ENCODE peak calls at places on chromosomes 1 and 21, in nine cellular contexts. D is GM12878, P is ovary, A is foreskin fibroblast, O is WTC11, S is left ventricle myocardium inferior, T is PC-3, R is HCT116, I is fibroblast of pulmonary artery. V is an unnamed sample.
A peak's percentile ranks its signal among the peaks of the same experiment; 100 is the strongest.

GRCh38 chr1:160963521-160963920 is 8.9 kb upstream of the ITLN2 start:
- DNase-seq in D (no peak), P (no peak), A (no peak), O (no peak), S (no peak), T (no peak), R (no peak), I (no peak), V (no peak)

GRCh38 chr1:119286587-119287181 is 81.9 kb upstream of the HAO2 start:
- DNase-seq in D (no peak), P (no peak), A (no peak), O (peak; percentile 65), S (no peak), T (peak; percentile 74), R (peak; percentile 31), I (peak; percentile 33), V (peak; percentile 62)

GRCh38 chr21:43906585-43907370 is 41.8 kb downstream of the AGPAT3 start:
- DNase-seq in D (no peak), P (no peak), A (no peak), O (no peak), S (no peak), T (no peak), R (no peak), I (no peak), V (no peak)

GRCh38 chr1:77282866-77283539 is 1.2 kb downstream of the AK5 start:
- DNase-seq in D (no peak), P (no peak), A (no peak), O (peak; percentile 73), S (no peak), T (no peak), R (no peak), I (no peak), V (peak; percentile 10)

GRCh38 chr1:98355656-98356384 is 305.7 kb upstream of the SNX7 start:
- DNase-seq in D (no peak), P (no peak), A (peak; percentile 51), O (no peak), S (no peak), T (peak; percentile 74), R (no peak), I (no peak), V (no peak)

GRCh38 chr21:45049725-45050359 is 24.5 kb upstream of the ADARB1 start:
- DNase-seq in D (no peak), P (no peak), A (no peak), O (no peak), S (no peak), T (peak; percentile 10), R (no peak), I (no peak), V (no peak)

GRCh38 chr1:37995773-37996379 is 6.1 kb upstream of the SF3A3 start:
- DNase-seq in D (no peak), P (peak; percentile 85), A (peak; percentile 88), O (peak; percentile 85), S (peak; percentile 86), T (no peak), R (no peak), I (peak; percentile 86), V (peak; percentile 47)

GRCh38 chr1:147700042-147700711 is 29.9 kb upstream of the ACP6 start:
- DNase-seq in D (no peak), P (peak; percentile 54), A (peak; percentile 57), O (peak; percentile 71), S (peak; percentile 29), T (peak; percentile 87), R (peak; percentile 36), I (peak; percentile 76), V (peak; percentile 66)

GRCh38 chr1:184593612-184594011 is 161.0 kb downstream of the EDEM3 start:
- DNase-seq in D (no peak), P (no peak), A (no peak), O (no peak), S (no peak), T (peak; percentile 89), R (no peak), I (peak; percentile 64), V (no peak)

GRCh38 chr1:53327183-53327941 is 508 bp downstream of the LRP8 start:
- DNase-seq in D (no peak), P (peak; percentile 27), A (peak; percentile 18), O (peak; percentile 51), S (no peak), T (peak; percentile 16), R (no peak), I (no peak), V (peak; percentile 57)

GRCh38 chr1:92768286-92768685 is 16.6 kb downstream of the EVI5 start:
- DNase-seq in D (no peak), P (no peak), A (no peak), O (no peak), S (no peak), T (no peak), R (no peak), I (no peak), V (no peak)

GRCh38 chr1:19517017-19517416 is 31.7 kb upstream of the CAPZB start:
- DNase-seq in D (no peak), P (no peak), A (no peak), O (no peak), S (no peak), T (no peak), R (no peak), I (no peak), V (no peak)

GRCh38 chr1:203185061-203185461 is 1.4 kb downstream of the CHI3L1 start:
- DNase-seq in D (no peak), P (no peak), A (no peak), O (no peak), S (no peak), T (no peak), R (no peak), I (no peak), V (no peak)

GRCh38 chr1:33392639-33393038 is 38.3 kb downstream of the PHC2 start:
- DNase-seq in D (no peak), P (no peak), A (peak; percentile 34), O (no peak), S (no peak), T (no peak), R (no peak), I (peak; percentile 47), V (peak; percentile 22)

GRCh38 chr1:228280961-228281591 is 73.2 kb downstream of the OBSCN start:
- DNase-seq in D (no peak), P (no peak), A (no peak), O (peak; percentile 1), S (no peak), T (no peak), R (no peak), I (no peak), V (no peak)

GRCh38 chr1:55234016-55234415 is 18.9 kb upstream of the USP24 start:
- DNase-seq in D (no peak), P (no peak), A (peak; percentile 73), O (no peak), S (no peak), T (peak; percentile 37), R (no peak), I (no peak), V (no peak)

GRCh38 chr1:42861014-42861399 is 14.6 kb downstream of the ZNF691 start:
- DNase-seq in D (no peak), P (no peak), A (no peak), O (no peak), S (no peak), T (no peak), R (no peak), I (no peak), V (no peak)

GRCh38 chr1:183493540-183494245 is 21.4 kb downstream of the SMG7 start:
- DNase-seq in D (no peak), P (no peak), A (no peak), O (no peak), S (no peak), T (peak; percentile 30), R (no peak), I (no peak), V (no peak)

GRCh38 chr1:63773815-63774616 is at the start of gene ROR1:
- DNase-seq in D (no peak), P (peak; percentile 85), A (peak; percentile 85), O (peak; percentile 95), S (peak; percentile 89), T (peak; percentile 87), R (peak; percentile 72), I (peak; percentile 87), V (peak; percentile 89)

GRCh38 chr1:59016390-59016789 is 232.5 kb upstream of the JUN start:
- DNase-seq in D (no peak), P (no peak), A (no peak), O (no peak), S (no peak), T (no peak), R (no peak), I (no peak), V (no peak)

GRCh38 chr1:48471103-48471502 is 901 bp downstream of the SPATA6 start:
- DNase-seq in D (no peak), P (peak; percentile 24), A (no peak), O (no peak), S (no peak), T (no peak), R (no peak), I (peak; percentile 28), V (peak; percentile 4)

GRCh38 chr1:9322845-9323244 is 30.2 kb downstream of the SPSB1 start:
- DNase-seq in D (no peak), P (no peak), A (no peak), O (no peak), S (peak; percentile 49), T (no peak), R (no peak), I (no peak), V (no peak)

GRCh38 chr21:33588485-33589335 is at the start of gene DONSON:
- DNase-seq in D (peak; percentile 31), P (peak; percentile 82), A (peak; percentile 74), O (peak; percentile 87), S (peak; percentile 87), T (peak; percentile 87), R (peak; percentile 35), I (peak; percentile 76), V (peak; percentile 97)
- TF ChIP-seq CTCF in D (no peak), P (no peak), A (no peak), O (no peak), S (peak; percentile 37), T (no peak), R (no peak), I (no peak), V (no peak)

GRCh38 chr1:39639333-39640130 is at the start of gene HEYL:
- DNase-seq in D (no peak), P (peak; percentile 62), A (no peak), O (peak; percentile 86), S (peak; percentile 85), T (no peak), R (peak; percentile 65), I (peak; percentile 31), V (peak; percentile 77)
- TF ChIP-seq CTCF in D (peak; percentile 28), P (no peak), A (peak; percentile 19), O (peak; percentile 5), S (peak; percentile 54), T (no peak), R (peak; percentile 90), I (peak; percentile 30), V (no peak)

DNA sequence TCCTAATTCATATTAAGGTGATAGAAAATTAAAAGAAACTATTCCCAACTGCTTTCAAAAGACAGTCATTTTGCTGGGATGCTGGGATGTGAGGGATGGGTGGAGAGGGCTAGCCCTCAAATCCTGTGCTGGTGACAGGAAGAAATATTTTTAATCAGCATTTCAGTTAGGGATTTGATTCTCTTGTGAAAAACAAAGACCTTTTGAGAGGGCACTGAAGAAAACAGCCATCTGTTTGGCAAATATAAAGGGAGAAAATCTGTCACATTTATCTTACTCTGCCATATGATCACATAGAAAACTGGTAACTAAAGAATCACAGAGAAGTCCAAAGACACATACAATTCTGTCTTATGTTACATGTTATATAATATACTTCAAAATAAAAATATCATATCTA is 12.3 kb downstream of the STXBP3 start:
- DNase-seq in D (no peak), P (no peak), A (no peak), O (no peak), S (no peak), T (no peak), R (no peak), I (no peak), V (no peak)
- TF ChIP-seq CTCF in D (no peak), P (no peak), A (no peak), O (no peak), S (no peak), T (no peak), R (no peak), I (no peak), V (no peak)

GRCh38 chr21:17554619-17555472 is 42.0 kb downstream of the CXADR start:
- DNase-seq in D (no peak), P (no peak), A (peak; percentile 6), O (no peak), S (no peak), T (peak; percentile 20), R (no peak), I (peak; percentile 12), V (peak; percentile 6)
- TF ChIP-seq CTCF in D (peak; percentile 18), P (no peak), A (peak; percentile 20), O (no peak), S (peak; percentile 27), T (peak; percentile 56), R (peak; percentile 22), I (peak; percentile 17), V (peak; percentile 30)

V was measured in endothelial cell.